ENCODE peak calls at places on chromosomes 1 and 21, in four cellular contexts. R, Z, A and Q are unnamed samples.

GRCh38 chr21:41958886-41959563 is 5.2 kb upstream of the C2CD2 start:
- DNase-seq in A (no peak), R (peak; percentile 85), Z (peak; percentile 34), Q (peak; percentile 24)

GRCh38 chr1:230905733-230906132 is 37.4 kb upstream of the C1orf198 start:
- DNase-seq in A (no peak), Z (no peak), R (no peak), Q (no peak)

GRCh38 chr1:76038306-76039004 is 36.1 kb upstream of the ST6GALNAC3 start:
- DNase-seq in A (no peak), R (no peak), Z (no peak), Q (no peak)

GRCh38 chr21:45421846-45422775 is 17.1 kb downstream of the COL18A1 start:
- DNase-seq in A (peak; percentile 46), R (no peak), Z (no peak), Q (no peak)

GRCh38 chr1:172421974-172422604 is 1.6 kb downstream of the C1orf105 start:
- DNase-seq in A (no peak), R (no peak), Z (no peak), Q (no peak)

GRCh38 chr1:79259390-79260336 is 253.1 kb upstream of the ADGRL4 start:
- DNase-seq in Z (no peak), R (peak; percentile 42), A (no peak), Q (peak; percentile 46)

GRCh38 chr1:169788402-169788801 is 6.3 kb downstream of the METTL18 start:
- DNase-seq in A (no peak), Z (no peak), R (no peak), Q (no peak)

GRCh38 chr1:156048663-156049258 is 4.8 kb downstream of the UBQLN4 start:
- DNase-seq in R (no peak), A (no peak), Z (no peak), Q (no peak)

GRCh38 chr1:219555031-219555667 is 57.8 kb downstream of the ZC3H11B start:
- DNase-seq in R (peak; percentile 75), A (no peak), Z (no peak), Q (no peak)

GRCh38 chr1:228061411-228062084 is 21.0 kb upstream of the ARF1 start:
- DNase-seq in Z (no peak), A (peak; percentile 41), R (no peak), Q (peak; percentile 30)

GRCh38 chr1:193408782-193409293 is 222.4 kb upstream of the B3GALT2 start:
- DNase-seq in A (peak; percentile 56), R (no peak), Z (peak; percentile 81), Q (no peak)

GRCh38 chr1:170067253-170067819 is 7.2 kb downstream of the KIFAP3 start:
- DNase-seq in A (no peak), Z (no peak), R (no peak), Q (no peak)

GRCh38 chr1:146039844-146040194 is 18.3 kb upstream of the HJV start:
- DNase-seq in Z (no peak), A (no peak), R (no peak), Q (no peak)

GRCh38 chr1:46465981-46466476 is 23.6 kb upstream of the DMBX1 start:
- DNase-seq in A (no peak), Z (no peak), R (no peak), Q (no peak)

GRCh38 chr1:4660917-4661594 is 6.6 kb downstream of the AJAP1 start:
- DNase-seq in R (no peak), Z (no peak), A (no peak), Q (no peak)

GRCh38 chr1:225733254-225733653 is 44.4 kb upstream of the SRP9 start:
- DNase-seq in R (no peak), Z (no peak), A (no peak), Q (no peak)

GRCh38 chr1:232551281-232551835 is 78.6 kb downstream of the SIPA1L2 start:
- DNase-seq in R (no peak), A (no peak), Z (no peak), Q (no peak)

GRCh38 chr1:81437649-81438048 is 363.1 kb upstream of the ADGRL2 start:
- DNase-seq in R (no peak), A (no peak), Z (no peak), Q (peak; percentile 30)

GRCh38 chr1:20402585-20403422 is 83.2 kb downstream of the CAMK2N1 start:
- DNase-seq in A (no peak), Z (no peak), R (no peak), Q (no peak)

GRCh38 chr21:31176080-31176551 is 137.8 kb upstream of the KRTAP19-8 start:
- DNase-seq in Z (no peak), R (no peak), A (no peak), Q (no peak)

GRCh38 chr21:46098303-46099141 is 610 bp downstream of the COL6A2 start:
- DNase-seq in A (peak; percentile 44), Z (no peak), R (no peak), Q (peak; percentile 41)

GRCh38 chr21:38170283-38170682 is 86.5 kb upstream of the KCNJ15 start:
- DNase-seq in R (peak; percentile 27), Z (peak; percentile 52), A (no peak), Q (no peak)

GRCh38 chr1:236058141-236058626 is 6.7 kb downstream of the NID1 start:
- DNase-seq in R (no peak), Z (no peak), A (no peak), Q (peak; percentile 54)

GRCh38 chr1:109771712-109772657 is 8.3 kb upstream of the EPS8L3 start:
- DNase-seq in A (peak; percentile 25), R (no peak), Z (no peak), Q (no peak)

GRCh38 chr21:34636961-34637360 is 22.0 kb upstream of the RCAN1 start:
- DNase-seq in A (no peak), R (no peak), Z (no peak), Q (no peak)

GRCh38 chr21:44285547-44285992 is at the start of gene AIRE:
- DNase-seq in Z (no peak), A (peak; percentile 44), R (no peak), Q (no peak)
- TF ChIP-seq CTCF in Z (no peak), A (no peak), R (no peak), Q (no peak)

DNA sequence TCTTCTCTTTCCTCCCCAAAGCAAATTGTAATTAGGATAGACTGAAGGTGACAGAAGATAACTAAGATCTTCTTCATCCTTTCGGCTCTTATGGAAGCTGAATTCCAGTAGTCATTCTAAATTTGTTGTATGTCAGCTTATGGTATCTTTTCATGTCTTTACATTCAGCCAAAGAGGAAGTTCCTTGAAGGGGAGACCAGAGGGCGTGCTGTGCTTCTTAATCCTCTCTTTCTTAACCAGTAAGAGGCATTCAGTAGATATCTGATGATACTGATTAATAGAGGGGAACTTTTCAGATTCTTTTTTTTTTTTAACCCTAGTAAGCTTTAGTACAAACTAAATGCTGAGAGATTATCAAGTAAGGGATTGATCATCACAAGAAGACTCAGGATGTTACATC is 102.3 kb downstream of the OSBPL9 start:
- DNase-seq in R (no peak), Z (no peak), A (no peak), Q (no peak)
- TF ChIP-seq CTCF in R (no peak), Z (no peak), A (no peak), Q (no peak)

GRCh38 chr1:11650331-11650991 is 3.8 kb downstream of the FBXO2 start:
- DNase-seq in R (no peak), Z (peak; percentile 79), A (peak; percentile 89), Q (peak; percentile 84)
- TF ChIP-seq CTCF in R (no peak), Z (peak; percentile 63), A (peak; percentile 34), Q (peak; percentile 86)

GRCh38 chr1:16613185-16614147 is at the start of gene NBPF1:
- DNase-seq in A (peak; percentile 96), Z (peak; percentile 94), R (peak; percentile 98), Q (peak; percentile 100)
- TF ChIP-seq CTCF in A (no peak), Z (no peak), R (no peak), Q (no peak)

GRCh38 chr1:201895913-201896807 is 7.5 kb downstream of the SHISA4 start:
- DNase-seq in R (peak; percentile 95), Z (peak; percentile 97), A (peak; percentile 82), Q (peak; percentile 91)

GRCh38 chr1:201895120-201895665 is 6.5 kb downstream of the SHISA4 start:
- DNase-seq in A (no peak), Z (no peak), R (no peak), Q (no peak)

GRCh38 chr1:201898240-201898894 is 9.7 kb downstream of the SHISA4 start:
- DNase-seq in Z (no peak), A (no peak), R (no peak), Q (no peak)

GRCh38 chr1:201898992-201899391 is 10.3 kb downstream of the SHISA4 start:
- DNase-seq in A (no peak), R (no peak), Z (no peak), Q (no peak)

GRCh38 chr1:201896951-201897391 is 8.3 kb downstream of the SHISA4 start:
- DNase-seq in Z (peak; percentile 64), R (no peak), A (no peak), Q (no peak)
- TF ChIP-seq CTCF in Z (no peak), R (no peak), A (no peak), Q (no peak)

DNA sequence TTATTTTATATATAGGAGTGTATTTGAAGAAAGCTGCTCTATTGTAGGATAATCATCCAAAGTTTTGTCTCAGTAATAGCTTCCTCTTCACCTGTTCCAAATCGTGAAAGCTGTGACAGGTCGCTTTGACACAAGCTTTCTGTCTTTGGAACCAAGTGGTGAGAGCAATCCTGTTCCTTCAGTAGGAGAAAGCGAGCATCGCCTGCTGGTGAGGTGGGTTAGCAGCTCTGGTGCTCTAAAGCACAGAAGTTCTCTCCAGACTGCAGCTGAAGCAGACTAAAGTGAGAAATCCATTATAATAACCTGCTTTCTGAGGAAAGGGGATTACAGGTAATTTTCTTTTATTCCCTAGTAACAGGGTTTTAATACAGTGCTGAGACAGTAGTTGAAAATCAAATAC is 803.8 kb downstream of the ADGRL2 start:
- DNase-seq in A (no peak), R (no peak), Z (no peak), Q (no peak)
- TF ChIP-seq CTCF in A (no peak), R (no peak), Z (no peak), Q (no peak)

GRCh38 chr1:35454175-35454574 is 103.0 kb downstream of the KIAA0319L start:
- DNase-seq in R (no peak), A (no peak), Z (no peak), Q (no peak)
- TF ChIP-seq CTCF in R (no peak), A (no peak), Z (no peak), Q (no peak)